ENCODE peak calls at places on chromosomes 6 and 20, in six cellular contexts. Z is activated T-cell treated with anti-CD3 and anti-CD28 coated beads, Interleukin-2, amount 50 U/mL, for 1 hour; F is BJ; H is RWPE1; W is anterior cingulate cortex; K is AG04449. M is an unnamed sample.

GRCh38 chr6:169212436-169212835 is 41.2 kb downstream of the THBS2 start:
- DNase-seq in Z (no peak), F (no peak), H (no peak), W (no peak), K (no peak), M (no peak)

GRCh38 chr6:147712841-147713240 is 204.4 kb downstream of the SAMD5 start:
- DNase-seq in Z (no peak), F (no peak), H (no peak), W (no peak), K (no peak), M (no peak)

GRCh38 chr20:54680872-54681297 is 205.5 kb downstream of the DOK5 start:
- DNase-seq in Z (no peak), F (no peak), H (peak), W (no peak), K (no peak), M (no peak)

GRCh38 chr20:49286689-49287551 is 9.1 kb upstream of the ZNFX1 start:
- DNase-seq in Z (no peak), F (no peak), H (no peak), W (no peak), K (no peak), M (no peak)

GRCh38 chr6:56685102-56685733 is 42.5 kb upstream of the DST start:
- DNase-seq in Z (no peak), F (no peak), H (no peak), W (no peak), K (no peak), M (no peak)

GRCh38 chr6:166743415-166743814 is 116.4 kb upstream of the RPS6KA2 start:
- DNase-seq in Z (no peak), F (no peak), H (no peak), W (no peak), K (no peak), M (no peak)

GRCh38 chr6:142842423-142843261 is 102.3 kb downstream of the HIVEP2 start:
- DNase-seq in Z (no peak), F (no peak), H (no peak), W (no peak), K (no peak), M (peak)

GRCh38 chr20:3783068-3783489 is 1.8 kb upstream of the SPEF1 start:
- DNase-seq in Z (no peak), F (no peak), H (no peak), W (no peak), K (no peak), M (no peak)

GRCh38 chr6:135286962-135287525 is 105.9 kb downstream of the MYB start:
- DNase-seq in Z (no peak), F (no peak), H (no peak), W (no peak), K (no peak), M (no peak)

GRCh38 chr20:20780127-20780822 is 67.8 kb upstream of the RALGAPA2 start:
- DNase-seq in Z (no peak), F (no peak), H (peak), W (no peak), K (no peak), M (no peak)

GRCh38 chr6:113856571-113857564 is at the start of gene MARCKS:
- DNase-seq in Z (peak), F (peak), H (peak), W (peak), K (no peak), M (peak)

GRCh38 chr6:17431581-17431980 is 38.2 kb downstream of the CAP2 start:
- DNase-seq in Z (no peak), F (no peak), H (no peak), W (no peak), K (no peak), M (peak)

GRCh38 chr6:137487947-137488735 is 6.1 kb downstream of the OLIG3 start:
- DNase-seq in Z (peak), F (no peak), H (no peak), W (no peak), K (no peak), M (no peak)

GRCh38 chr20:41095110-41095969 is 42.0 kb upstream of the PLCG1 start:
- DNase-seq in Z (peak), F (no peak), H (peak), W (no peak), K (peak), M (no peak)

GRCh38 chr20:48007356-48007755 is 222.1 kb upstream of the SULF2 start:
- DNase-seq in Z (no peak), F (no peak), H (no peak), W (no peak), K (no peak), M (no peak)

GRCh38 chr6:842141-842540 is 149.2 kb upstream of the EXOC2 start:
- DNase-seq in Z (no peak), F (no peak), H (no peak), W (no peak), K (no peak), M (no peak)

GRCh38 chr6:137234505-137234863 is 15.3 kb upstream of the IFNGR1 start:
- DNase-seq in Z (no peak), F (no peak), H (no peak), W (no peak), K (no peak), M (no peak)

GRCh38 chr6:37783025-37783825 is 36.3 kb upstream of the ZFAND3 start:
- DNase-seq in Z (peak), F (no peak), H (no peak), W (no peak), K (no peak), M (no peak)